ENCODE peak calls at places on chromosomes 6 and 20, in seven cellular contexts. W is neuronal stem cell, F is DND-41, U is fibroblast of lung, X is keratinocyte, V is mesendoderm, Q is IMR-90. Z is an unnamed sample.

GRCh38 chr20:4681441-4681840 is 40.3 kb upstream of the PRND start:
- DNase-seq in U (no peak), V (no peak), Q (no peak), X (no peak), F (no peak), W (no peak), Z (no peak)

GRCh38 chr20:37901667-37902503 is 1.0 kb upstream of the VSTM2L start:
- DNase-seq in F (peak), U (peak), V (peak), W (no peak), X (no peak), Q (peak), Z (no peak)

GRCh38 chr6:12733876-12734275 is 17.3 kb downstream of the PHACTR1 start:
- DNase-seq in W (no peak), X (no peak), F (no peak), V (no peak), U (no peak), Q (no peak), Z (no peak)

GRCh38 chr20:24815931-24816330 is 133.1 kb upstream of the CST7 start:
- DNase-seq in W (no peak), Q (no peak), X (no peak), F (no peak), V (no peak), U (no peak), Z (no peak)

GRCh38 chr20:59669451-59669850 is 65.1 kb downstream of the PHACTR3 start:
- DNase-seq in X (no peak), Q (no peak), V (no peak), W (no peak), U (no peak), F (no peak), Z (no peak)

GRCh38 chr20:59438201-59438600 is 137.8 kb downstream of the EDN3 start:
- DNase-seq in X (no peak), F (no peak), Q (no peak), W (no peak), U (no peak), V (peak), Z (no peak)

GRCh38 chr20:25083141-25083772 is 1.3 kb upstream of the VSX1 start:
- DNase-seq in W (no peak), V (no peak), X (no peak), F (peak), U (no peak), Q (no peak), Z (no peak)

GRCh38 chr6:142927274-142927586 is 17.7 kb downstream of the HIVEP2 start:
- DNase-seq in F (no peak), U (no peak), V (no peak), Q (no peak), X (no peak), W (no peak), Z (no peak)

GRCh38 chr6:108635505-108636226 is 74.9 kb downstream of the FOXO3 start:
- DNase-seq in U (peak), X (no peak), W (no peak), Q (no peak), V (no peak), F (peak), Z (peak)

GRCh38 chr6:133312006-133312405 is 70.8 kb downstream of the EYA4 start:
- DNase-seq in W (no peak), X (no peak), Q (no peak), F (no peak), U (no peak), V (peak), Z (no peak)

GRCh38 chr6:163335671-163336545 is 78.6 kb upstream of the QKI start:
- DNase-seq in V (peak), W (no peak), X (no peak), U (no peak), F (no peak), Q (peak), Z (no peak)

GRCh38 chr6:3585320-3585935 is 128.6 kb upstream of the SLC22A23 start:
- DNase-seq in Q (peak), V (no peak), W (no peak), F (no peak), X (peak), U (peak), Z (no peak)

GRCh38 chr6:112931835-112932234 is 584.7 kb downstream of the RFPL4B start:
- DNase-seq in U (peak), W (no peak), F (no peak), Q (peak), V (peak), X (no peak), Z (no peak)

GRCh38 chr6:26276841-26277648 is 88.0 kb upstream of the BTN3A2 start:
- DNase-seq in X (no peak), Q (no peak), U (no peak), V (no peak), W (no peak), F (no peak), Z (no peak)

GRCh38 chr20:53291548-53291947 is 302.1 kb downstream of the ZNF217 start:
- DNase-seq in X (no peak), F (peak), U (no peak), V (peak), W (no peak), Q (no peak), Z (no peak)

GRCh38 chr6:150001295-150001990 is 23.9 kb downstream of the RAET1L start:
- DNase-seq in Q (no peak), X (no peak), U (no peak), V (no peak), F (no peak), W (no peak), Z (no peak)

GRCh38 chr20:32872266-32872665 is 13.5 kb downstream of the EFCAB8 start:
- DNase-seq in W (no peak), X (no peak), F (no peak), U (no peak), Q (no peak), V (no peak), Z (no peak)

GRCh38 chr20:43558412-43559146 is at the start of gene SGK2:
- DNase-seq in X (no peak), Q (peak), V (peak), F (no peak), W (no peak), U (peak), Z (no peak)

GRCh38 chr6:158999154-158999668 is 791 bp downstream of the RSPH3 start:
- DNase-seq in V (no peak), F (no peak), X (no peak), W (no peak), U (no peak), Q (peak), Z (no peak)

GRCh38 chr20:9515211-9515580 is 806 bp downstream of the LAMP5 start:
- DNase-seq in V (no peak), U (no peak), F (no peak), W (no peak), Q (no peak), X (no peak), Z (peak)

GRCh38 chr20:62995481-62995880 is 11.3 kb downstream of the BHLHE23 start:
- DNase-seq in U (no peak), X (no peak), F (no peak), Q (no peak), V (no peak), W (no peak), Z (no peak)

DNA sequence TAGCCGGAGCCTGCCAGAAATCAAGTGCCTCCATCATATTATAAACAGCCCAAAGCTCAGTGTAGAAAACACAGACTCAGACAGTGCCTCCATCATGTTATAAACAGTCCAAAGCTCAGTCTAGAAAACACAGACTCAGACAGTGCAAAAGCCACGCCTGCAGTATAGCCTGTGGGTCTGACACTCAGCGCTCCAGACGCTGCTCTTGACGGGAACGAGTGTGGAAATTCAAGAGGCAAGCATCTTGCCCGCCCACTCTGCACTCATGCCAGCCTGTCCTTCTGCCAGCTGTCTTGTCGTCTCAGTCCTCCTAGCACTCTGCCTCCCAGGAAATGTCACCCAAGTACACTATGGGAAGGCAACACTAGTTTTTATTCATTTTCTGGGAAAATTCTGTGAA is 274.2 kb upstream of the CDH4 start:
- DNase-seq in X (no peak), W (no peak), V (no peak), F (no peak), Q (no peak), U (no peak), Z (no peak)
- H3K9ac ChIP-seq in X (no peak), W (no peak), V (no peak), F (no peak), Q (no peak), U (no peak), Z (no peak)

GRCh38 chr6:6686176-6686575 is 97.7 kb downstream of the LY86 start:
- DNase-seq in Q (no peak), W (no peak), U (no peak), F (no peak), V (no peak), X (no peak), Z (no peak)
- H3K4me2 ChIP-seq in Q (no peak), W (no peak), U (no peak), F (no peak), V (no peak), X (peak), Z (peak)

GRCh38 chr6:111220383-111221031 is 133.2 kb downstream of the SLC16A10 start:
- DNase-seq in Q (no peak), W (no peak), V (no peak), F (no peak), X (no peak), U (no peak), Z (no peak)

GRCh38 chr6:111221804-111222203 is 134.5 kb downstream of the SLC16A10 start:
- DNase-seq in Q (no peak), V (no peak), W (no peak), U (no peak), F (no peak), X (no peak), Z (no peak)

GRCh38 chr6:111219785-111220184 is 132.5 kb downstream of the SLC16A10 start:
- DNase-seq in V (no peak), X (no peak), F (no peak), W (no peak), Q (no peak), U (no peak), Z (no peak)

GRCh38 chr6:111228094-111228493 is 140.8 kb downstream of the SLC16A10 start:
- DNase-seq in Q (no peak), U (peak), W (no peak), F (no peak), X (no peak), V (no peak), Z (no peak)

GRCh38 chr6:111222341-111222740 is 135.0 kb downstream of the SLC16A10 start:
- DNase-seq in W (no peak), U (no peak), X (no peak), F (no peak), V (no peak), Q (no peak), Z (no peak)
- H3K27ac ChIP-seq in W (no peak), U (no peak), X (no peak), F (no peak), V (no peak), Q (no peak), Z (no peak)

GRCh38 chr6:130849501-130850039 is 22.4 kb downstream of the SMLR1 start:
- DNase-seq in V (no peak), Q (no peak), U (no peak), X (no peak), F (no peak), W (no peak), Z (no peak)

GRCh38 chr6:130848945-130849344 is 21.7 kb downstream of the SMLR1 start:
- DNase-seq in F (peak), V (peak), W (no peak), U (no peak), Q (no peak), X (no peak), Z (peak)

GRCh38 chr6:130851026-130851425 is 23.8 kb downstream of the SMLR1 start:
- DNase-seq in W (no peak), Q (no peak), U (no peak), V (no peak), F (no peak), X (no peak), Z (peak)

GRCh38 chr6:130846507-130846906 is 19.3 kb downstream of the SMLR1 start:
- DNase-seq in F (no peak), Q (no peak), X (no peak), W (no peak), V (no peak), U (no peak), Z (no peak)

GRCh38 chr6:130847546-130847945 is 20.3 kb downstream of the SMLR1 start:
- DNase-seq in V (no peak), U (no peak), X (no peak), W (no peak), F (no peak), Q (no peak), Z (no peak)
- H3K9ac ChIP-seq in V (no peak), U (no peak), X (no peak), W (no peak), F (no peak), Q (no peak), Z (no peak)

Z was measured in MM.1S.